ENCODE peak calls at places on chromosomes 13 and 19, in eight cellular contexts. M is choroid plexus epithelial cell, V is fibroblast of mammary gland, K is heart right ventricle, T is cardiac fibroblast, J is brain microvascular endothelial cell, O is epithelial cell of esophagus, Q is ovary. F is an unnamed sample.

GRCh38 chr13:23697772-23698313 is 127.6 kb downstream of the TNFRSF19 start:
- DNase-seq in M (no peak), V (no peak), K (no peak), T (no peak), J (no peak), O (no peak), Q (no peak), F (no peak)

GRCh38 chr19:36103842-36104552 is 6.9 kb upstream of the OVOL3 start:
- DNase-seq in M (peak; percentile 13), V (no peak), K (no peak), T (no peak), J (no peak), O (peak; percentile 68), Q (no peak), F (no peak)

GRCh38 chr19:1655992-1656608 is 3.7 kb upstream of the TCF3 start:
- DNase-seq in M (no peak), V (no peak), K (no peak), T (no peak), J (no peak), O (no peak), Q (no peak), F (no peak)

GRCh38 chr19:39502640-39503417 is 4.1 kb downstream of the DLL3 start:
- DNase-seq in M (peak; percentile 73), V (peak; percentile 70), K (peak; percentile 24), T (peak; percentile 79), J (no peak), O (peak; percentile 78), Q (peak; percentile 67), F (no peak)

GRCh38 chr13:100440756-100441421 is 147.7 kb downstream of the GGACT start:
- DNase-seq in M (peak; percentile 77), V (peak; percentile 46), K (no peak), T (peak; percentile 45), J (no peak), O (no peak), Q (no peak), F (peak; percentile 12)

GRCh38 chr13:33326723-33327122 is 41.2 kb upstream of the STARD13 start:
- DNase-seq in M (no peak), V (no peak), K (no peak), T (no peak), J (no peak), O (no peak), Q (no peak), F (no peak)

GRCh38 chr19:29263305-29264080 is 50.5 kb upstream of the UQCRFS1 start:
- DNase-seq in M (peak; percentile 37), V (peak; percentile 38), K (peak; percentile 22), T (peak; percentile 47), J (peak; percentile 35), O (peak; percentile 11), Q (peak; percentile 51), F (no peak)

GRCh38 chr13:27792393-27793218 is at the start of gene GSX1:
- DNase-seq in M (peak; percentile 80), V (peak; percentile 68), K (peak; percentile 51), T (peak; percentile 77), J (peak; percentile 51), O (peak; percentile 82), Q (peak; percentile 70), F (no peak)

GRCh38 chr19:2282062-2282861 is at the start of gene PEAK3:
- DNase-seq in M (peak; percentile 53), V (no peak), K (peak; percentile 81), T (peak; percentile 51), J (no peak), O (no peak), Q (peak; percentile 73), F (no peak)

GRCh38 chr19:46776927-46777911 is 11.2 kb downstream of the SLC1A5 start:
- DNase-seq in M (no peak), V (no peak), K (no peak), T (no peak), J (no peak), O (peak; percentile 14), Q (no peak), F (no peak)

GRCh38 chr19:45585158-45585577 is 566 bp upstream of the OPA3 start:
- DNase-seq in M (no peak), V (no peak), K (no peak), T (no peak), J (no peak), O (no peak), Q (no peak), F (no peak)

GRCh38 chr13:29887651-29888050 is 37.2 kb upstream of the UBL3 start:
- DNase-seq in M (no peak), V (no peak), K (no peak), T (no peak), J (no peak), O (no peak), Q (no peak), F (no peak)

GRCh38 chr19:56108447-56109195 is 12.5 kb downstream of the ZNF787 start:
- DNase-seq in M (peak; percentile 42), V (no peak), K (no peak), T (peak; percentile 89), J (no peak), O (peak; percentile 40), Q (peak; percentile 76), F (no peak)

GRCh38 chr19:56112313-56112709 is 8.8 kb downstream of the ZNF787 start:
- DNase-seq in M (no peak), V (no peak), K (no peak), T (no peak), J (no peak), O (no peak), Q (no peak), F (no peak)

GRCh38 chr19:56109216-56109615 is 11.9 kb downstream of the ZNF787 start:
- DNase-seq in M (peak; percentile 70), V (peak; percentile 47), K (no peak), T (peak; percentile 47), J (no peak), O (no peak), Q (no peak), F (no peak)

GRCh38 chr19:56111601-56112312 is 9.3 kb downstream of the ZNF787 start:
- DNase-seq in M (no peak), V (no peak), K (peak; percentile 48), T (no peak), J (no peak), O (no peak), Q (no peak), F (no peak)

GRCh38 chr19:56110515-56111448 is 10.3 kb downstream of the ZNF787 start:
- DNase-seq in M (peak; percentile 80), V (peak; percentile 59), K (peak; percentile 64), T (peak; percentile 73), J (peak; percentile 7), O (no peak), Q (peak; percentile 85), F (no peak)
- H3K4me3 ChIP-seq in M (peak overlapping the region; percentile 13), V (no peak overlapping the region), K (no peak overlapping the region), T (no peak overlapping the region), J (no peak overlapping the region), O (no peak overlapping the region), Q (no peak overlapping the region), F (no peak overlapping the region)

DNA sequence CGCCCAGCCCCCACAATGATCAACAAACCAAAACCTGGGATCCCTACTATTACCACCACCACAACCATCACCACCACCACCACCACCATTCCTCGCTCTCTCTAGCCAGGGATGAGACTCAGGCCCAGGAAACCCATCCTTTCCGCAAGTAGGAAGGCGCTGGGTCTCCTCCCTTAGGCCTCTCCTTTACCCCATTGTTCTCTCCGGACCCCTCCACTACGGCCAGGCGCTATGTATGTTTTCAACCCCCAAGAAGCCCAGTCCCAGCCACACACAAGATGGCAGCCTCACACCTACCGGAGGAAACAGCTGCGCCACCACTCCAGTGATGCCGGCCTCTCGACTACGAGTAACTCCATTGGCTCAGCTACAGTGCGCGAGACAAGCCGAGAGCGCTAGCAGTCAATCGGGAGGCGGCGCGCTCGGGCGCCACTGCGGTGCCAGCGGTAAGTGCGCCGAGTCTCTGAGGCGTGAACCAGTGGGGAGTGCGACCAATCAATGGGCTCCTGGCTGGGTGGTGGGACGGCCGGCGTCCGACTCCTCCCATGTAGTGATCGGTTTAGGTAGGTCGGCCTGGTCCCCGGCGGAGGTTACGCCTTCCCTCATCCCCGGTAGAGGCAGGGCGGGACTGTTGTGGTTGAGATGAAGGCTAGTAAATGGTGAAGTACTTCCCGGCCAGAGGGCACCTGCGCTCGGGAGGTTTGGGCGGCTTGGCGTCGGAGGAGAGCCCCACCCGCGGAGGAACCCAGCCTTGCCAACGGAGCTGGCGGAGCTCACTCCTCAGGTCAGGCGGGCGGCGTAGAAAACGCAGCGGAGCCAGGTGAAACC is at the start of the genes CAB39L and SETDB2:
- DNase-seq in M (peak; percentile 100), V (peak; percentile 99), K (peak; percentile 99), T (peak; percentile 99), J (peak; percentile 99), O (peak; percentile 100), Q (peak; percentile 99), F (peak; percentile 91)
- TF ChIP-seq CTCF in M (peak; percentile 51), V (peak; percentile 9), K (peak; percentile 27), T (peak; percentile 47), J (peak; percentile 55), O (peak; percentile 48), Q (peak; percentile 79), F (peak; percentile 49)

DNA sequence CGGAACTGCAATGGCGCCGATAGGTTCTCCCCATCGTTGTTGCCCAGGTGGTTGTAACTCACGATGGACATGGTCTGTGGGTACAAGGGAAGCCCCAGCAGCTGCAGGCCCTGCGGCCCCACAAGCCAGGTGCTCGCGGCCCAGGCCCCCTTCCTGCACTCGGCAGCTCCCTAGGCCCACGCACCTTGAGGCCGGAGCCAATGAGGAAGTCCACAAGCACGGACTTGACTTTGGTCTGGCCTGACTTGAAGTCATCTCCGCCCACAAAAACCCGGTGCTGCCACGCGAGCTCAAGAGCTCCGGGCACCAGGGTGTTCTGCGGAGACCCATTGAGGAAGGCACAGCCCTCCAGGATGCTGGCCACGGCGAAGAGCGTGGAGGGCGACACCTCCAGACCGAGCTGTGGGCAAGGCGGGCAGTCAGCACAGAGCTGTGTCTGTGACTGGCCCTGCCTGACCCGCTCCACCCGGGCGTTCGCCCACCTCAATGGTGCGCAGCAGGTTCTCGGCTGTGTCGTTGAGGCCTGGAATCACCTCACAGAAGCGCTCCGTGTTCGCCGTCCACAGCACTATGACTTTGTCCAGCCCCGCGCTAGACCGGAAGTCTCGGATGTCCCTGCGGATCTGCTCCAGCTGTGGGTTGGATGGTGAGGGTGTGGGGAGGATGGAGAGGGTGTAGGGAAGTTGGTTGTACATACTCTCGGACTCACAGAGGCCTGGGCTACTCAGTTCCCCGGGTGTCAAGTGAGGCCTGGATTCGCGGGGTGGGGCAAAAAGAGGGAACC is 1.9 kb downstream of the ISYNA1 start:
- DNase-seq in M (no peak), V (no peak), K (no peak), T (no peak), J (no peak), O (peak; percentile 46), Q (peak; percentile 56), F (no peak)
- H3K4me3 ChIP-seq in M (peak overlapping the region; percentile 81), V (no peak overlapping the region), K (no peak overlapping the region), T (no peak overlapping the region), J (no peak overlapping the region), O (no peak overlapping the region), Q (no peak overlapping the region), F (peak overlapping the region; percentile 68)

GRCh38 chr13:53200075-53200474 is 171.5 kb downstream of the OLFM4 start:
- DNase-seq in M (no peak), V (no peak), K (no peak), T (no peak), J (no peak), O (no peak), Q (no peak), F (no peak)

GRCh38 chr13:53198699-53199098 is 170.1 kb downstream of the OLFM4 start:
- DNase-seq in M (no peak), V (no peak), K (no peak), T (no peak), J (no peak), O (no peak), Q (no peak), F (no peak)

GRCh38 chr13:53201454-53202225 is 173.0 kb downstream of the OLFM4 start:
- DNase-seq in M (peak; percentile 1), V (no peak), K (no peak), T (no peak), J (no peak), O (no peak), Q (no peak), F (no peak)

GRCh38 chr13:53198017-53198416 is 169.4 kb downstream of the OLFM4 start:
- DNase-seq in M (no peak), V (no peak), K (no peak), T (no peak), J (no peak), O (no peak), Q (no peak), F (no peak)

GRCh38 chr13:53200498-53201453 is 172.2 kb downstream of the OLFM4 start:
- DNase-seq in M (peak; percentile 12), V (peak; percentile 19), K (peak; percentile 13), T (no peak), J (no peak), O (peak; percentile 18), Q (peak; percentile 36), F (no peak)
- TF ChIP-seq CTCF in M (peak; percentile 38), V (peak; percentile 34), K (peak; percentile 32), T (peak; percentile 22), J (peak; percentile 28), O (peak; percentile 33), Q (no peak), F (peak; percentile 54)

F was measured in AG04449.